ENCODE peak calls at places on chromosomes 12 and 14, in five cellular contexts. X is fibroblast of lung, R is HFFc6, Q is mesothelial cell of epicardium, Z is tibial nerve. N is an unnamed sample.

GRCh38 chr12:26047401-26048226 is 77.2 kb downstream of the BHLHE41 start:
- DNase-seq in X (peak; percentile 32), R (no peak), Q (no peak), Z (no peak), N (no peak)

GRCh38 chr14:30551460-30551859 is 7.5 kb upstream of the G2E3 start:
- DNase-seq in X (peak; percentile 12), R (no peak), Q (no peak), Z (no peak), N (no peak)

GRCh38 chr14:68297871-68298468 is 478.4 kb downstream of the RAD51B start:
- DNase-seq in X (peak; percentile 35), R (peak; percentile 19), Q (no peak), Z (no peak), N (no peak)

GRCh38 chr12:132825089-132825488 is 3.6 kb downstream of the GOLGA3 start:
- DNase-seq in X (no peak), R (no peak), Q (no peak), Z (no peak), N (no peak)

GRCh38 chr12:124661382-124661781 is 94.0 kb upstream of the NCOR2 start:
- DNase-seq in X (no peak), R (no peak), Q (no peak), Z (no peak), N (no peak)

GRCh38 chr14:61477845-61478438 is 156.6 kb downstream of the PRKCH start:
- DNase-seq in X (peak; percentile 47), R (no peak), Q (no peak), Z (no peak), N (no peak)

GRCh38 chr14:87102979-87103378 is 890.0 kb downstream of the GALC start:
- DNase-seq in X (peak; percentile 30), R (no peak), Q (no peak), Z (no peak), N (no peak)

GRCh38 chr12:108515916-108516315 is 839 bp downstream of the FICD start:
- DNase-seq in X (no peak), R (no peak), Q (no peak), Z (no peak), N (no peak)

GRCh38 chr12:111616177-111616623 is 17.1 kb upstream of the ATXN2 start:
- DNase-seq in X (peak; percentile 9), R (no peak), Q (no peak), Z (peak; percentile 6), N (no peak)

GRCh38 chr12:124126950-124127349 is 153.9 kb downstream of the ZNF664 start:
- DNase-seq in X (peak; percentile 27), R (no peak), Q (no peak), Z (no peak), N (no peak)

GRCh38 chr14:61491224-61491623 is 169.8 kb downstream of the PRKCH start:
- DNase-seq in X (no peak), R (no peak), Q (no peak), Z (no peak), N (no peak)

DNA sequence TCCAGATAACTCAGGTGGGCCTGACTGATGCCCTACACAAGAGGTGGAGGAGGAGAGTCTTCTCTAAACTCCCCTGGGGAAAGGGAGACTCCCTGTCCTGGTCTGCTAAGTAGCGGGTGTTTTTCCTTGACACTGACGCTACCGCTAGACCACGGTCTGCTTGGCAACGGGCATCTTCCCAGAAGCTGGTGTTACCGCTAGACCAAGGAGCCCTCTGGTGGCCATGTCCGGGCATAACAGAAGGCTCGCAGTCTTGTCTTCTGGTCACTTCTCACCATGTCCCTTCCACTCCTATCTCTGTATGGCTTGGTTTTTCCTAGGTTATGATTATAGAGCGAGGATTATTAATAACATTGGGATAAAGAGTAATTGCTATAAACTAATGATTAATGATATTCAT is 965.5 kb downstream of the TMEM121 start:
- DNase-seq in X (no peak), R (no peak), Q (no peak), Z (no peak), N (no peak)
- TF ChIP-seq CTCF in X (no peak), R (peak; percentile 52), Q (no peak), Z (no peak), N (peak; percentile 28)

DNA sequence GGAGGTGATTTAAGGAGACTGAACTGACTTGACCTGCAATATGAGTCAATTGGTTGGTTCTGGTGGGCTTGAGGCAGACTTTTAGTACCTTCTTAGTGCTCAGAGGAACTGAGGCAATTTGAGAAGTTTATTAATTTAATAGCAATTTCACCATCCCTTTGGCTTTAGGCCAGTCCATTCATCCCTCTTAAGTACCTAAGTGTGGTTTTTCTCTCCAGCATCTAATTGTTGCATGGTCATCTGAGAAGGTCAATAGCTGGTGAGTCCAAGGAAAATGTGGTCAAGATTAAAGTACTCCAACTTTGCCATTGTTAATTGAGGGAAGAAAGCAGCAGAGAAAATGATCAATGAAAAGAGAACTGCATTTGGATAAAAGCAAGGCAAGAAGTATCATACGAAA is 115.4 kb upstream of the DYRK2 start:
- DNase-seq in X (peak; percentile 78), R (no peak), Q (no peak), Z (no peak), N (no peak)
- TF ChIP-seq CTCF in X (no peak), R (no peak), Q (no peak), Z (no peak), N (no peak)

DNA sequence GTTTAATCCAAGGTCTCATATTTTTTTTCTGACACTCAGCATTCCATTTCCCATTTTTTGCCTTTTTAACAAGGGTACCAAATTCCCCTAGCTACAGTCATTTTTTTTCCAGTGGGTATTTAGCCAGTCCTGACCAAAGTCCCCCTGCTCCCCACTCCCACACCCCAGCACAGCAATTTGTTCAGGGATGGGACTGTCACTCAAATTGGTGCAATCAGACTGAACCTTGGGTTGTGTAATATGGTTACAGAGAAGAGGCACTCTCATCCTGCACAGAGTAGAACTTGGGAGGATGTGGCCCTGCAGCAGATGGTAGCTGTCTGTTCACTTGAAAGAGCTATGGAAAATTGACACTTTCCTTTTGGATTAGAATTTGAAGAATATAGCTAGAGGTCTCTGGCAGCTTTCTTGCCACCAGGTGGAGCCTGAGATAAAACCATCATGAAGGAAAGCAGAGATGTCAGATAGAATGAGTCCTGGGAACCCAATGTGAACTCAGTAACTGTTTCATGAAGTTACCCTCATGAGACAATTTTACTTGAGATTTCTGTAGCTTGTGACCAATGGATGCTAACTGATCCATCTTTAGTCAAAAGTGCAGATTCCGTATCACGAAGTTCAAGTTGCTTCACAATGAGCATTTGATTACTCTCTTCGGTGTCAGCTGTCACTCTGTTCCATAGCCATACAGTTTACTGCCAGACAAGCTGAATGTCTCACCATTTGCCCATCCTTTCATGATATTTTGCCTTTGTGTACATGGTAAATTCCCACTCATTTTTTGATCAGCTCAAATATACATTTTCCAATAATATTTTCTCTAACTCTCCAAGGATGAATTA is 394.0 kb upstream of the SYT1 start:
- DNase-seq in X (peak; percentile 53), R (peak; percentile 46), Q (no peak), Z (peak; percentile 40), N (peak; percentile 20)
- TF ChIP-seq CTCF in X (peak; percentile 75), R (peak; percentile 83), Q (peak; percentile 32), Z (peak; percentile 9), N (peak; percentile 74)

GRCh38 chr14:41825622-41826021 is 218.9 kb downstream of the LRFN5 start:
- DNase-seq in X (no peak), R (no peak), Q (no peak), Z (no peak), N (no peak)

GRCh38 chr14:41824441-41824840 is 217.8 kb downstream of the LRFN5 start:
- DNase-seq in X (no peak), R (no peak), Q (no peak), Z (no peak), N (no peak)
- TF ChIP-seq CTCF in X (peak; percentile 12), R (no peak), Q (peak; percentile 44), Z (no peak), N (no peak)

N was measured in AG09309.